ENCODE peak calls at places on chromosome 14, in five cellular contexts. U is AG04450, R is A549, C is AG10803, J is HCT116. Y is an unnamed sample.

GRCh38 chr14:91387135-91387849 is 30.3 kb downstream of the CCDC88C start:
- DNase-seq in U (no peak), R (no peak), C (peak), J (no peak), Y (no peak)

GRCh38 chr14:33377596-33378390 is 439.1 kb downstream of the NPAS3 start:
- DNase-seq in U (no peak), R (no peak), C (no peak), J (no peak), Y (no peak)

GRCh38 chr14:64788706-64789105 is 84.5 kb downstream of the PLEKHG3 start:
- DNase-seq in U (peak), R (peak), C (peak), J (peak), Y (no peak)

GRCh38 chr14:68576496-68577244 is 216.2 kb downstream of the ZFP36L1 start:
- DNase-seq in U (no peak), R (peak), C (peak), J (peak), Y (no peak)

GRCh38 chr14:93207468-93208308 is 632 bp downstream of the UBR7 start:
- DNase-seq in U (no peak), R (peak), C (peak), J (no peak), Y (no peak)

GRCh38 chr14:99502989-99503421 is 21.8 kb downstream of the CCNK start:
- DNase-seq in U (no peak), R (no peak), C (no peak), J (no peak), Y (no peak)

GRCh38 chr14:100629098-100629497 is 41.9 kb upstream of the BEGAIN start:
- DNase-seq in U (no peak), R (no peak), C (no peak), J (no peak), Y (no peak)

GRCh38 chr14:93316716-93317115 is 16.1 kb downstream of the BTBD7 start:
- DNase-seq in U (no peak), R (no peak), C (peak), J (no peak), Y (no peak)

GRCh38 chr14:68947802-68948201 is 31.3 kb downstream of the ACTN1 start:
- DNase-seq in U (no peak), R (peak), C (peak), J (no peak), Y (peak)

GRCh38 chr14:103667671-103668070 is 38.7 kb downstream of the KLC1 start:
- DNase-seq in U (no peak), R (no peak), C (no peak), J (no peak), Y (no peak)

GRCh38 chr14:33646692-33647260 is 304.1 kb downstream of the EGLN3 start:
- DNase-seq in U (peak), R (no peak), C (peak), J (no peak), Y (no peak)

GRCh38 chr14:54090274-54090673 is 133.6 kb upstream of the BMP4 start:
- DNase-seq in U (no peak), R (no peak), C (no peak), J (no peak), Y (no peak)
- TF ChIP-seq CTCF in U (no peak), R (no peak), C (no peak), J (no peak), Y (no peak)

GRCh38 chr14:89252887-89253532 is 164.0 kb downstream of the FOXN3 start:
- DNase-seq in U (no peak), R (peak), C (no peak), J (no peak), Y (peak)
- TF ChIP-seq CTCF in U (no peak), R (no peak), C (no peak), J (no peak), Y (peak)

GRCh38 chr14:79602023-79602422 is 609.3 kb downstream of the DIO2 start:
- DNase-seq in U (no peak), R (no peak), C (no peak), J (no peak), Y (no peak)
- TF ChIP-seq CTCF in U (no peak), R (no peak), C (no peak), J (no peak), Y (no peak)

DNA sequence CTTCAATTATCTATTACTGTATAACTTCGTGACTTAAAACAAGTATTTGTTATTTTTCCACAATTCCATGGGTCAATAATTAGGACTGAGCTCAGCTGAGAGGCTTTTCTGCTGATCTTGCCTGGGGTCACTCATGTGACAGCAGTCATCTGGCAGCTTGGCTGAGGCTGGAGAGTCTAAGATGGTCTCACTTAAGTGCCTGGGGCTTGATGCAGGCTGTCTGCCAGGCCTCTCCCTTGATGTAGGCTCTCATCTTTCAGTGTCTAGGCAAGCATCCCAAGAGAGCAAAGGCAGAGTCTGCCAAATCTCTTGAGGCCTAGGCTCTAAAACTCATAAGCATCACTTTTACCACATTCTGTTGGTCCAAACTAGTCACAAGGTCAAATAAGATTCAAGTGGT is 93.2 kb downstream of the NKX2-1 start:
- DNase-seq in U (no peak), R (no peak), C (no peak), J (no peak), Y (no peak)
- TF ChIP-seq CTCF in U (no peak), R (no peak), C (no peak), J (no peak), Y (no peak)